ENCODE peak calls at places on chromosomes 16 and 17, in ten cellular contexts. R is aorta; S is transverse colon; C is endodermal cell; V is CD8-positive, alpha-beta memory T cell; E is A549; U is CD4-positive, alpha-beta memory T cell; G is neural progenitor cell; A is HCT116; T is neuronal stem cell. J is an unnamed sample. For H3K4me1, the result is how much of the 10 kb centered on the place peaks cover.

GRCh38 chr17:8867361-8867981 is at the start of gene PIK3R6:
- DNase-seq in R (no peak), S (no peak), V (no peak), A (no peak), C (peak), U (no peak), T (no peak), G (no peak), E (no peak), J (no peak)

GRCh38 chr17:30064738-30065137 is 51.9 kb upstream of the NSRP1 start:
- DNase-seq in S (no peak), U (no peak), C (no peak), V (no peak), A (no peak), R (no peak), G (no peak), T (no peak), E (no peak), J (no peak)

GRCh38 chr16:84324439-84325262 is 30.0 kb downstream of the WFDC1 start:
- DNase-seq in E (no peak), U (no peak), V (no peak), C (no peak), G (no peak), S (no peak), T (no peak), A (no peak), R (no peak), J (no peak)

GRCh38 chr16:15502041-15502725 is 67.8 kb downstream of the BMERB1 start:
- DNase-seq in R (peak), S (no peak), T (no peak), E (peak), C (peak), V (no peak), A (peak), G (no peak), U (no peak), J (peak)

GRCh38 chr16:82329504-82330192 is 159.6 kb upstream of the MPHOSPH6 start:
- DNase-seq in V (no peak), T (no peak), R (no peak), C (peak), S (no peak), E (no peak), G (peak), U (no peak), A (no peak), J (no peak)

GRCh38 chr17:68383443-68384321 is 73.6 kb downstream of the WIPI1 start:
- DNase-seq in G (no peak), S (no peak), A (peak), E (peak), C (peak), V (no peak), R (no peak), U (peak), T (no peak), J (no peak)

GRCh38 chr17:45043813-45044540 is 7.5 kb downstream of the DCAKD start:
- DNase-seq in C (no peak), U (no peak), R (no peak), V (no peak), E (no peak), T (no peak), S (no peak), A (no peak), G (no peak), J (no peak)

GRCh38 chr16:27853101-27853500 is 210.4 kb downstream of the GSG1L start:
- DNase-seq in G (no peak), T (no peak), A (no peak), E (no peak), S (no peak), C (no peak), R (no peak), V (no peak), U (no peak), J (no peak)

GRCh38 chr17:66580601-66581385 is 254.1 kb upstream of the CACNG5 start:
- DNase-seq in C (no peak), T (no peak), U (no peak), V (no peak), R (no peak), G (no peak), E (no peak), A (no peak), S (peak), J (no peak)

GRCh38 chr17:46853896-46854444 is 2.6 kb downstream of the WNT9B start:
- DNase-seq in T (no peak), G (no peak), U (no peak), A (no peak), C (peak), V (no peak), S (no peak), E (no peak), R (no peak), J (no peak)

GRCh38 chr17:43772877-43773648 is 5.7 kb downstream of the DUSP3 start:
- DNase-seq in A (no peak), U (no peak), G (no peak), V (no peak), T (no peak), R (peak), C (peak), S (no peak), E (no peak), J (no peak)
- H3K4me1 ChIP-seq in A (under half), U (under half), G (under half), V (under half), T (under half), R (under half), C (under half), S (under half), E (under half), J (under half)

GRCh38 chr17:50470451-50470850 is 1.8 kb upstream of the CHAD start:
- DNase-seq in C (peak), E (no peak), V (no peak), S (peak), T (no peak), A (no peak), U (no peak), R (no peak), G (no peak), J (no peak)

GRCh38 chr17:50474523-50474922 is 4.1 kb upstream of the RSAD1 start:
- DNase-seq in U (no peak), G (no peak), S (no peak), C (no peak), V (no peak), E (no peak), T (no peak), R (no peak), A (no peak), J (no peak)

GRCh38 chr17:50473901-50474300 is 4.8 kb upstream of the RSAD1 start:
- DNase-seq in V (no peak), R (no peak), T (no peak), U (no peak), A (no peak), S (no peak), C (no peak), E (no peak), G (no peak), J (no peak)

GRCh38 chr17:50471009-50471905 is 2.6 kb upstream of the CHAD start:
- DNase-seq in A (no peak), C (no peak), E (no peak), G (no peak), U (no peak), R (no peak), S (no peak), V (no peak), T (no peak), J (no peak)

GRCh38 chr17:50472286-50472685 is 3.6 kb upstream of the CHAD start:
- DNase-seq in T (no peak), G (no peak), V (no peak), S (no peak), U (no peak), A (no peak), E (no peak), R (no peak), C (no peak), J (no peak)
- H3K4me3 ChIP-seq in T (no peak), G (no peak), V (no peak), S (no peak), U (no peak), A (no peak), E (no peak), R (no peak), C (no peak), J (no peak)

DNA sequence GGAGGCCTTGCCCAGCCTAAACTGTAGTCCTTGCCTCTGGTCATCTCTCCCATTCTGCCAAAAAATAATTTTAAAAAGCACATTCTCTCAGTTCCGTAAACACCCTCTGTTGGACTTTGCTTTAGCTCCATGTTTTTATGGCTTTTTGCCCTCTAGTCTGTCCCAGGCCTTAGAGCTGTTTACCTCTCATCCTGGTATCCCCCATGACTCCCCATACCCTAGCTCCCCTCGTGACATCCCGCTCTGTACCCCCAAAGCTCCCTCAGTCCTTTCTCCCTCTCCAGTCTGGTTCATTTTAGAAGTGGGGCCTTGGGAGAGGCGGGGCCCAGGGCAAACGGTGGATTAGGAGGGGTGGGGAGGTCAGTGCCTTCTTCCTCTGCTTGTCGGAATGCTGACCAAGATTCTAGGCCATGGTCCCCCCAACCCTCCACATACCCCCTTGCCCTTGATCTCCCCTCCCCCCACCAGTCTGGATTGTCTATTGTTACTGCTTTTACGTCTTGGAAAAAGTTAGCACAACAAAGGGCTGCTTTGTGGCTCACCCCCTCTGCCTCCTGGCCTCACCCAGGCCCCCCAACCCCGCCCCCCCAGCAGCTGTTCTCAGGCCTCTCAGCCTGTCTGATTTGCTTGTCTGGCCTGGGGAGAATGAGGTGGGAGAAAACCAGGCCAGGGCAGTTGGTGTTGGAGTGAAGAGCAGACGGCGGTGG is 18.3 kb downstream of the GJD3 start:
- DNase-seq in E (no peak), A (no peak), S (no peak), T (no peak), G (no peak), V (no peak), R (no peak), U (no peak), C (peak), J (no peak)
- H3K4me1 ChIP-seq in E (half or more), A (under half), S (half or more), T (half or more), G (half or more), V (half or more), R (under half), U (half or more), C (under half), J (half or more)

GRCh38 chr17:76536511-76537287 is 810 bp downstream of the CYGB start:
- DNase-seq in R (peak), V (no peak), G (no peak), T (no peak), E (no peak), C (no peak), S (no peak), U (no peak), A (no peak), J (no peak)
- H3K4me3 ChIP-seq in R (no peak), V (no peak), G (peak), T (no peak), E (peak), C (no peak), S (peak), U (no peak), A (no peak), J (peak)

DNA sequence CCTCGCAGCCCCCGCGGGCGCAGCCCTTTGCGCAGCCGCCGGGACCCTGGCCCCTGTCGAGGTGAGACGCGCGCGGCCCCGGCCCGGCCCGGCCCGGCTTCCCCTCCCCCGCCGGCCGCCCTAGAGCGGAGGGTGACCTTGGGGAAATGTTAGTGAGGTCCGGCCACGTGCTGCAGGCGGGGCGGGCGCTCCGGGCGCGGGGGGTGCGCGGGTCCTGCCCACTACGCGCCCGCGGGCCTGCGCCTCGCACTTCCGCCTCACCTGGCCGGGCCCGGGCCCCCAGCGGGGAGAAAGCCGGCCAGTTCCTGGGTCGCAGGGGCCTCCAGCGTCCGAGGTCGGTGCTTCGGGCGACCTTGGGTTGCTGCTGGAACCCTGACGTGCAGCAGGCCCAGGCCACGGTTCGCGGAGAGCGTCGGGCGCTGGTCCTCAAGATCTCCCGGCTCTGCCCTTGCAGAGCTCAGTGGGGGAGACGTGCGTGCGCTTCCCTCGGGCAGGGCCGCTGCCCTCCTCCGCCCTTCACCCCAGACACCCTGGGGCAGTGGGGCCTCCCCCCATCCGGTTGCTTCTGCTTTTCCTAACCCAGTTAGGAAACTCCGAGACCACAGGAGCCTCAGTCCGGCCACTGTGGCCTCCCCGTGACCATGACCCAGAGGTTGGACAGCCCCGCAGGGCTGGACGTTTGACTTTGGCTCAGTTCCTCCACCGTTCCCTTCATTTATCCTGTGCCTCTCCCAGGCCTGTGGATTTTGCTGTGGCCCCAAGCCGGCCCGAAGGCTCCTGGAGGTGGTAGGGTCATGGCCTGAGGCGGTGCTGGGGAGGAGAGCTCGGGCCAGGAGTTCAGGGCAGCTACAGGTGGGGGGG is 791 bp downstream of the MCRIP2 start:
- DNase-seq in A (no peak), R (peak), S (peak), C (peak), T (no peak), G (peak), U (peak), E (peak), V (peak), J (no peak)
- H3K4me1 ChIP-seq in A (under half), R (under half), S (half or more), C (under half), T (under half), G (under half), U (under half), E (under half), V (under half), J (under half)

GRCh38 chr17:59803377-59803757 is 89.4 kb downstream of the TUBD1 start:
- DNase-seq in C (no peak), E (peak), U (no peak), A (no peak), V (no peak), T (no peak), G (no peak), R (no peak), S (no peak), J (no peak)
- H3K4me3 ChIP-seq in C (no peak), E (no peak), U (no peak), A (no peak), V (no peak), T (no peak), G (no peak), R (no peak), S (no peak), J (no peak)

DNA sequence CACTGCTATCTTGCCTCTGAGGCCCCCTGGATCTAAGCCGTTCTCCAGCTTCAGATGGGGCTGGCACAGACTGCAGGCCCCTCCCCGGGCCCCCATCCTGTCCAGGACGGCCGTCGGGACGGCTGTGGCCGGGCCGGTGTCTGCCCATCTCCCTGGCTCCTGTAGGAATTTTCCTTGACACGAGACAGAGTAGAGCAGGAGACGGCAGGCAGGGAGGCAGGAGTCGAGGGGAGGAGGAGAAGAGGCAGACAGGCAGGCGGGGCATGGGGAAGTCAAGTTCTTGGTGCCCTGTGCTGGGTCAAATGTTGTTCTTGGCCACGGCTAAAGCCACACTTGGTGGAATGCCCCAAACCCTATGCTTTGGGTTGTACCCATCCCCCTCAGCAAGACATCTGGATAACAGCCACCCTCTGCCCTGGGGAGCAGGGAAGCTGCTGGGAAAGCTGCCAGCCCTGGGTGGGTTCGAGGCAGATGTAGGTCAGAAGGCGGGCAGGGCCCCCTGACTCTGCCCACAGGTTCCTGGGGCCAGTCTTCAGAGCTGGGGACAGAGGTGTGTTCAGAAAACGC is 4.0 kb downstream of the C1QTNF1 start:
- DNase-seq in A (no peak), T (no peak), V (no peak), U (no peak), C (no peak), G (no peak), S (no peak), R (peak), E (no peak), J (no peak)
- H3K4me1 ChIP-seq in A (under half), T (under half), V (under half), U (under half), C (under half), G (under half), S (under half), R (under half), E (half or more), J (under half)